ENCODE peak calls at places on chromosomes 1 and 21, in seven cellular contexts. One of them, this sample, is unnamed.

GRCh38 chr1:40317394-40318074 is 448 bp upstream of the COL9A2 start:
- DNase-seq in IMR-90: no peak
- DNase-seq in endothelial cell of umbilical vein: no peak
- DNase-seq in uterus: no peak
- DNase-seq in A549: no peak
- DNase-seq in NB4: no peak
- DNase-seq in stomach: no peak
- DNase-seq in this sample: no peak

GRCh38 chr1:33050221-33051076 is 13.8 kb upstream of the AK2 start:
- DNase-seq in NB4: peak
- DNase-seq in IMR-90: peak
- DNase-seq in endothelial cell of umbilical vein: no peak
- DNase-seq in A549: no peak
- DNase-seq in uterus: no peak
- DNase-seq in stomach: no peak
- DNase-seq in this sample: peak

GRCh38 chr21:26125433-26126167 is 45.0 kb downstream of the APP start:
- DNase-seq in IMR-90: peak
- DNase-seq in A549: no peak
- DNase-seq in NB4: no peak
- DNase-seq in uterus: no peak
- DNase-seq in stomach: no peak
- DNase-seq in endothelial cell of umbilical vein: no peak
- DNase-seq in this sample: no peak

GRCh38 chr1:225874431-225874830 is 7.7 kb downstream of the TMEM63A start:
- DNase-seq in stomach: no peak
- DNase-seq in uterus: no peak
- DNase-seq in endothelial cell of umbilical vein: no peak
- DNase-seq in A549: no peak
- DNase-seq in IMR-90: no peak
- DNase-seq in NB4: no peak
- DNase-seq in this sample: no peak

GRCh38 chr1:3312894-3313578 is 141.4 kb upstream of the ARHGEF16 start:
- DNase-seq in NB4: peak
- DNase-seq in endothelial cell of umbilical vein: peak
- DNase-seq in A549: peak
- DNase-seq in IMR-90: peak
- DNase-seq in stomach: peak
- DNase-seq in uterus: peak
- DNase-seq in this sample: peak

GRCh38 chr1:228364706-228365213 is 41.9 kb downstream of the TRIM11 start:
- DNase-seq in IMR-90: no peak
- DNase-seq in stomach: no peak
- DNase-seq in endothelial cell of umbilical vein: no peak
- DNase-seq in uterus: peak
- DNase-seq in A549: no peak
- DNase-seq in NB4: no peak
- DNase-seq in this sample: no peak

GRCh38 chr1:43991476-43992231 is at the start of gene CCDC24:
- DNase-seq in stomach: peak
- DNase-seq in uterus: peak
- DNase-seq in A549: peak
- DNase-seq in NB4: peak
- DNase-seq in IMR-90: peak
- DNase-seq in endothelial cell of umbilical vein: peak
- DNase-seq in this sample: peak

GRCh38 chr1:54300395-54300794 is 100.4 kb downstream of the MRPL37 start:
- DNase-seq in A549: no peak
- DNase-seq in stomach: no peak
- DNase-seq in endothelial cell of umbilical vein: no peak
- DNase-seq in IMR-90: no peak
- DNase-seq in NB4: no peak
- DNase-seq in uterus: no peak
- DNase-seq in this sample: no peak

GRCh38 chr1:39048745-39049370 is 22.7 kb downstream of the NDUFS5 start:
- DNase-seq in IMR-90: no peak
- DNase-seq in A549: no peak
- DNase-seq in uterus: no peak
- DNase-seq in stomach: no peak
- DNase-seq in endothelial cell of umbilical vein: no peak
- DNase-seq in NB4: no peak
- DNase-seq in this sample: no peak

GRCh38 chr1:197199923-197200467 is 53.5 kb upstream of the ASPM start:
- DNase-seq in endothelial cell of umbilical vein: no peak
- DNase-seq in NB4: peak
- DNase-seq in uterus: no peak
- DNase-seq in A549: no peak
- DNase-seq in stomach: no peak
- DNase-seq in IMR-90: peak
- DNase-seq in this sample: no peak

GRCh38 chr1:153670257-153670858 is 435 bp downstream of the ILF2 start:
- DNase-seq in A549: no peak
- DNase-seq in endothelial cell of umbilical vein: no peak
- DNase-seq in NB4: no peak
- DNase-seq in stomach: no peak
- DNase-seq in IMR-90: no peak
- DNase-seq in uterus: no peak
- DNase-seq in this sample: no peak

GRCh38 chr1:119724611-119725218 is 13.0 kb downstream of the PHGDH start:
- DNase-seq in uterus: no peak
- DNase-seq in endothelial cell of umbilical vein: no peak
- DNase-seq in stomach: no peak
- DNase-seq in IMR-90: no peak
- DNase-seq in A549: no peak
- DNase-seq in NB4: no peak
- DNase-seq in this sample: no peak
- TF ChIP-seq POLR2A in uterus: no peak
- TF ChIP-seq POLR2A in endothelial cell of umbilical vein: no peak
- TF ChIP-seq POLR2A in stomach: no peak
- TF ChIP-seq POLR2A in IMR-90: no peak
- TF ChIP-seq POLR2A in A549: no peak
- TF ChIP-seq POLR2A in NB4: no peak
- TF ChIP-seq POLR2A in this sample: no peak

DNA sequence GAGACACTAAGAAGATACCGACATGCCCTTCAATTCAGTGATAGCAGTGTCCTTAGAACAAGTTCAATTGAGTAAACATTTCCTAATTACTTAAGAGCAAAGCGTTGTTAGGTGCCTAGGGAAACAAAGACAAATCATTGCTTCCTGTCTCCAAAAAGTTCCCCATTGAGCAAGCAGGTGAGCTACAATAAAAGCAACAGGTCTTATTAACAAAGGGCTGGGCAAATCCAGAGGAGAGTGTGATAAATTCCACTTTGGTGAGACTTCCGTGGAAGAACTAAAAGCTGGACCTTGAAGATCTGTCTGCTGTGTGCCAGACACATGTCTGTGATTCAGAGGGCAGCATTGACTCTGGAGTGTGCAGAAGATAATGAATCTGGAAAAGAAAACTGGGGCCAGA is 1.9 kb upstream of the TUT4 start:
- DNase-seq in IMR-90: peak
- DNase-seq in A549: no peak
- DNase-seq in endothelial cell of umbilical vein: no peak
- DNase-seq in stomach: no peak
- DNase-seq in uterus: no peak
- DNase-seq in NB4: peak
- DNase-seq in this sample: no peak
- TF ChIP-seq POLR2A in IMR-90: no peak
- TF ChIP-seq POLR2A in A549: no peak
- TF ChIP-seq POLR2A in endothelial cell of umbilical vein: no peak
- TF ChIP-seq POLR2A in stomach: no peak
- TF ChIP-seq POLR2A in uterus: no peak
- TF ChIP-seq POLR2A in NB4: no peak
- TF ChIP-seq POLR2A in this sample: no peak

DNA sequence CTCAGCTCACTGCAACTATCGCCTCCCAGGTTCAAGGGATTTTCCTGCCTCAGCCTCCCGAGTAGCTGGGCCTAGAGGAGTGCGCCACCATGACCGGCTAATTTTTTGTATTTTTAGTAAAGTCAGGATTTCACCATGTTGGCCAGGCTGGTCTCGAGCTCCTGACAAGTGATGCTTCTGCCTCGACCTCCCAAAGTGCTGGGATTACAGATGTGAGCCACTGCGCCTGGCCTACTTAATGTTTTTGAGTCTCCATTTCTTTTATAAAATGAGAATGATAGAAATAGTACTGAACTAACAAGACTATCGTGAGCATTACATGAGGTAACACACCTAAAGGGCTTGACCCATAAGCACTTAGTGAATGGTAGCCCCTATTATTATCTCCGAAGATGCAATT is 21.4 kb downstream of the NUAK2 start:
- DNase-seq in NB4: no peak
- DNase-seq in A549: no peak
- DNase-seq in endothelial cell of umbilical vein: no peak
- DNase-seq in stomach: no peak
- DNase-seq in uterus: no peak
- DNase-seq in IMR-90: no peak
- DNase-seq in this sample: no peak
- TF ChIP-seq POLR2A in NB4: no peak
- TF ChIP-seq POLR2A in A549: no peak
- TF ChIP-seq POLR2A in endothelial cell of umbilical vein: no peak
- TF ChIP-seq POLR2A in stomach: no peak
- TF ChIP-seq POLR2A in uterus: no peak
- TF ChIP-seq POLR2A in IMR-90: no peak
- TF ChIP-seq POLR2A in this sample: no peak

GRCh38 chr1:145978860-145979745 is 14.6 kb downstream of the POLR3GL start:
- DNase-seq in IMR-90: peak
- DNase-seq in NB4: peak
- DNase-seq in endothelial cell of umbilical vein: peak
- DNase-seq in stomach: peak
- DNase-seq in A549: no peak
- DNase-seq in uterus: peak
- DNase-seq in this sample: peak
- TF ChIP-seq POLR2A in IMR-90: peak
- TF ChIP-seq POLR2A in NB4: no peak
- TF ChIP-seq POLR2A in endothelial cell of umbilical vein: peak
- TF ChIP-seq POLR2A in stomach: no peak
- TF ChIP-seq POLR2A in A549: no peak
- TF ChIP-seq POLR2A in uterus: peak
- TF ChIP-seq POLR2A in this sample: peak

DNA sequence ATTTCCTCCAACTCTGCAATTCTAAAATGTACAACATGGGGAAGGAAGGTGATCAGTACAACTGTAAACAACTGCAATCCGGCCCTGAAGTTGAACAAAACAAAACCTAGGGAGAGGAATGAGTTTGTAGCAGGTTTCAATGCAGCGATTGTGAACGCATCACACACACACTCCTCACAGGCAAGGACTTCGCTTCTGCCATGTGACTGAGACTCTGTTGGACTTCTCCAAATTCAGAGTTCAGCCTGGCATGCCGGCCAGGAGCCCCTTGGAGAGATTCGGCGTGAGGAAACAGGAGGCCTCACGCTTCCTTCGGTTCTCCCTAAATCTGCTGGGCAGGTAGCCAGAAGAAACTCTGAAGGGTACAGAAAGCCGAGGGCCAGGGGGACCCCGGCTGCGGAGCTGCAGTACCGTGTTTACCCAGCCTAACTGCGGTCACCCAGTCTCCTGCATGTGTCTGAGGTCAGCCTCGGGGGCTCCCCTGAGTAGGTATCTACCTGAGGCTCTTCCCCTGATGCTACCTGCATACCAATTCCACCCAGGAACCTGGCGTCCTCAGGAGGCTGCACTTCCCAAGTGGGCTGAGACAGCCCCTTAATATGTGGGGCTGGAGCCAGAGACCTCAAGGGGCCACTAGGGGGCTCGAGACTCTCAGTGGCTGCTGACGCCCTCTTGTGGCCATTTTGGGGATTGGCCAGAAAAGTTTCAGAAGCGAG is 2.9 kb upstream of the ANXA9 start:
- DNase-seq in A549: peak
- DNase-seq in NB4: peak
- DNase-seq in endothelial cell of umbilical vein: peak
- DNase-seq in stomach: peak
- DNase-seq in IMR-90: peak
- DNase-seq in uterus: peak
- DNase-seq in this sample: peak
- TF ChIP-seq POLR2A in A549: no peak
- TF ChIP-seq POLR2A in NB4: no peak
- TF ChIP-seq POLR2A in endothelial cell of umbilical vein: no peak
- TF ChIP-seq POLR2A in stomach: no peak
- TF ChIP-seq POLR2A in IMR-90: no peak
- TF ChIP-seq POLR2A in uterus: no peak
- TF ChIP-seq POLR2A in this sample: no peak

DNA sequence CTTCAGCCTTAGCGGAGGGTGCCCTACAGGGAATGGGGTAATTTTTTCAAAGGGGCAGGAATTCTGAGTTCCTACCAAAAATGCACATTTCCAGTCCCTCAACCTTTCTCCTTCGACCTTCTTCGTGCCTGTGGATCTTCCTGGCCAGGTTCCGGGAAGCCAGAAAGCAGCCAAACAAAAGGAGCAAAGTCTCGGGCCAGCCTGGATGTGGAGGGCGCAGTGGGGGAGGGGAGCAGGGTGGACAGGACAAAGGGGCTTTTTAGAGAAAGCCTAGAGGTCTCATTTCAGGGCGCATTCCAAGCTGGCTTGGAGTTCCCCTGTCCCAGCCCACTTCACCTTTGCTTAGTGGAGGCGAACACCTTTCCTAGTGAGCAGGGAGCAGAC is 2.9 kb upstream of the INAVA start:
- DNase-seq in IMR-90: no peak
- DNase-seq in uterus: no peak
- DNase-seq in endothelial cell of umbilical vein: no peak
- DNase-seq in NB4: no peak
- DNase-seq in A549: no peak
- DNase-seq in stomach: no peak
- DNase-seq in this sample: no peak
- TF ChIP-seq POLR2A in IMR-90: no peak
- TF ChIP-seq POLR2A in uterus: no peak
- TF ChIP-seq POLR2A in endothelial cell of umbilical vein: no peak
- TF ChIP-seq POLR2A in NB4: no peak
- TF ChIP-seq POLR2A in A549: no peak
- TF ChIP-seq POLR2A in stomach: no peak
- TF ChIP-seq POLR2A in this sample: no peak

This sample was measured in H54.